ENCODE peak calls at places on chromosomes 3 and 15, in ten cellular contexts. A is hypothalamus; G is astrocyte of the cerebellum; T is amygdala; O is endothelial cell; W is cardiac fibroblast; I is NCI-H774; V is SW480; F is GM23248; M is activated CD4-positive, alpha-beta T cell treated with anti-CD3 and anti-CD28 coated beads for 1 hour. E is an unnamed sample.

GRCh38 chr3:170024581-170024980 is 13.2 kb upstream of the GPR160 start:
- DNase-seq in O (no peak), W (no peak), G (no peak), M (no peak), I (no peak), A (no peak), F (no peak), V (no peak), T (no peak), E (no peak)

GRCh38 chr3:11349466-11349865 is 77.3 kb downstream of the ATG7 start:
- DNase-seq in M (no peak), F (peak; percentile 16), A (no peak), I (no peak), W (no peak), O (no peak), G (no peak), V (no peak), T (no peak), E (no peak)

GRCh38 chr3:9951962-9952805 is at the start of gene PRRT3:
- DNase-seq in T (peak; percentile 24), F (peak; percentile 78), I (no peak), W (peak; percentile 52), M (peak; percentile 41), A (no peak), V (peak; percentile 42), G (no peak), O (peak; percentile 55), E (peak; percentile 44)

GRCh38 chr3:76436895-76437294 is 603.0 kb upstream of the ROBO2 start:
- DNase-seq in A (no peak), V (no peak), G (no peak), W (no peak), F (peak; percentile 76), T (no peak), M (no peak), I (no peak), O (no peak), E (peak; percentile 1)

GRCh38 chr15:45402162-45402954 is 24.0 kb upstream of the GATM start:
- DNase-seq in W (peak; percentile 99), V (peak; percentile 95), M (peak; percentile 92), G (peak; percentile 97), I (peak; percentile 96), F (peak; percentile 99), A (peak; percentile 92), T (peak; percentile 90), O (peak; percentile 91), E (peak; percentile 100)

GRCh38 chr3:106635271-106635670 is 742.0 kb upstream of the CCDC54 start:
- DNase-seq in A (no peak), G (peak; percentile 89), F (peak; percentile 92), V (peak; percentile 0), M (no peak), O (no peak), W (peak; percentile 46), T (no peak), I (no peak), E (peak; percentile 56)

GRCh38 chr3:174318146-174318545 is 541.0 kb upstream of the NAALADL2 start:
- DNase-seq in M (no peak), O (no peak), F (no peak), V (no peak), G (no peak), W (no peak), T (no peak), I (no peak), A (no peak), E (no peak)

GRCh38 chr3:130941793-130942192 is 47.9 kb downstream of the ATP2C1 start:
- DNase-seq in A (no peak), T (no peak), I (no peak), V (no peak), F (no peak), W (no peak), M (no peak), O (no peak), G (no peak), E (no peak)

GRCh38 chr3:120057626-120058025 is 36.6 kb downstream of the GSK3B start:
- DNase-seq in T (no peak), G (no peak), M (no peak), V (no peak), O (no peak), F (no peak), I (no peak), W (no peak), A (no peak), E (no peak)

GRCh38 chr3:12423918-12424634 is 60.2 kb upstream of the TSEN2 start:
- DNase-seq in A (no peak), V (no peak), I (no peak), T (no peak), M (no peak), W (peak; percentile 82), F (peak; percentile 35), O (no peak), G (no peak), E (peak; percentile 54)

GRCh38 chr3:131454501-131454900 is 48.3 kb downstream of the MRPL3 start:
- DNase-seq in G (no peak), F (peak; percentile 76), A (no peak), I (no peak), M (no peak), W (peak; percentile 20), T (no peak), O (no peak), V (no peak), E (peak; percentile 38)

GRCh38 chr3:14345496-14346150 is 56.8 kb upstream of the SLC6A6 start:
- DNase-seq in T (no peak), V (no peak), W (peak; percentile 21), M (no peak), A (no peak), O (no peak), F (peak; percentile 61), I (no peak), G (no peak), E (no peak)

GRCh38 chr3:72973031-72973723 is 23.4 kb upstream of the PPP4R2 start:
- DNase-seq in T (no peak), I (no peak), W (no peak), G (no peak), O (no peak), V (no peak), F (no peak), A (no peak), M (no peak), E (peak; percentile 64)

GRCh38 chr3:82080261-82080660 is 318.8 kb upstream of the GBE1 start:
- DNase-seq in W (no peak), M (no peak), T (no peak), I (no peak), A (no peak), V (no peak), F (peak; percentile 38), O (no peak), G (no peak), E (peak; percentile 17)

GRCh38 chr3:160016972-160017371 is 28.3 kb downstream of the IL12A start:
- DNase-seq in I (no peak), G (no peak), M (no peak), F (no peak), A (no peak), W (peak; percentile 41), O (no peak), T (no peak), V (peak; percentile 15), E (peak; percentile 31)

GRCh38 chr15:71112429-71112828 is 2.8 kb upstream of the THSD4 start:
- DNase-seq in I (no peak), M (no peak), A (no peak), W (no peak), F (no peak), G (no peak), T (no peak), V (peak; percentile 16), O (no peak), E (no peak)

GRCh38 chr3:23490459-23490858 is 287.3 kb downstream of the UBE2E2 start:
- DNase-seq in A (no peak), I (no peak), T (no peak), M (no peak), O (no peak), V (no peak), G (no peak), W (peak; percentile 65), F (peak; percentile 78), E (peak; percentile 73)

GRCh38 chr15:33852094-33852493 is 116.2 kb upstream of the CHRM5 start:
- DNase-seq in V (no peak), F (peak; percentile 50), W (peak; percentile 52), M (no peak), T (no peak), I (no peak), G (no peak), A (no peak), O (no peak), E (peak; percentile 40)

GRCh38 chr15:90959028-90959595 is 4.4 kb downstream of the RCCD1 start:
- DNase-seq in W (no peak), T (no peak), I (no peak), O (no peak), F (no peak), V (no peak), A (no peak), G (no peak), M (no peak), E (no peak)

GRCh38 chr3:15081960-15082664 is 16.8 kb downstream of the RBSN start:
- DNase-seq in W (no peak), F (peak; percentile 70), G (no peak), A (no peak), O (no peak), V (peak; percentile 83), I (no peak), M (no peak), T (no peak), E (peak; percentile 25)

GRCh38 chr3:27978440-27978839 is 256.3 kb upstream of the EOMES start:
- DNase-seq in T (no peak), I (no peak), M (no peak), A (no peak), O (no peak), F (peak; percentile 42), W (no peak), V (no peak), G (peak; percentile 3), E (no peak)

GRCh38 chr3:150149651-150150051 is 179.0 kb upstream of the PFN2 start:
- DNase-seq in V (no peak), I (peak; percentile 79), T (no peak), A (no peak), O (no peak), M (no peak), F (peak; percentile 97), W (peak; percentile 83), G (peak; percentile 18), E (peak; percentile 85)

GRCh38 chr15:99511865-99512632 is 53.7 kb upstream of the MEF2A start:
- DNase-seq in G (no peak), T (no peak), F (peak; percentile 44), V (no peak), W (peak; percentile 66), A (no peak), M (no peak), I (no peak), O (no peak), E (peak; percentile 42)

GRCh38 chr3:61813656-61814055 is 252.3 kb downstream of the PTPRG start:
- DNase-seq in T (no peak), V (no peak), I (no peak), A (no peak), G (no peak), M (no peak), O (no peak), W (peak; percentile 32), F (no peak), E (no peak)

GRCh38 chr3:114928989-114929620 is 218.0 kb downstream of the ZBTB20 start:
- DNase-seq in T (no peak), O (no peak), V (no peak), I (no peak), G (no peak), M (no peak), A (no peak), F (peak; percentile 9), W (no peak), E (peak; percentile 31)

GRCh38 chr15:57698243-57698642 is 8.3 kb upstream of the POLR2M start:
- DNase-seq in M (no peak), I (no peak), G (no peak), F (no peak), W (no peak), T (no peak), O (no peak), A (no peak), V (no peak), E (no peak)

GRCh38 chr3:66593978-66594377 is 93.2 kb upstream of the LRIG1 start:
- DNase-seq in F (peak; percentile 76), M (no peak), W (peak; percentile 26), G (peak; percentile 85), I (no peak), T (no peak), O (no peak), A (no peak), V (peak; percentile 94), E (peak; percentile 76)

GRCh38 chr3:117217355-117217754 is 507.8 kb downstream of the TUSC7 start:
- DNase-seq in M (no peak), F (no peak), A (no peak), G (no peak), V (no peak), O (no peak), I (no peak), T (no peak), W (no peak), E (no peak)